ENCODE peak calls at places on chromosomes 6 and 20, in four cellular contexts. G is Peyer's patch, S is upper lobe of left lung, N is transverse colon. Q is an unnamed sample.

GRCh38 chr20:15039088-15039762 is 701.8 kb upstream of the FLRT3 start:
- DNase-seq in N (no peak), G (no peak), S (peak; percentile 60), Q (no peak)

GRCh38 chr20:31987744-31988143 is 19.8 kb downstream of the XKR7 start:
- DNase-seq in N (no peak), G (no peak), S (no peak), Q (no peak)

GRCh38 chr6:4371207-4371921 is 236.0 kb upstream of the ECI2 start:
- DNase-seq in G (no peak), N (no peak), S (no peak), Q (peak; percentile 66)

GRCh38 chr6:75268121-75268987 is 16.2 kb downstream of the TMEM30A start:
- DNase-seq in N (no peak), S (no peak), G (no peak), Q (no peak)

GRCh38 chr20:1001116-1001515 is 995 bp downstream of the RSPO4 start:
- DNase-seq in N (no peak), G (no peak), S (no peak), Q (no peak)

GRCh38 chr6:26553264-26553738 is 15.1 kb downstream of the HMGN4 start:
- DNase-seq in S (peak; percentile 65), N (peak; percentile 79), G (peak; percentile 67), Q (peak; percentile 86)

GRCh38 chr20:3924304-3925112 is 35.3 kb downstream of the PANK2 start:
- DNase-seq in N (no peak), S (peak; percentile 62), G (no peak), Q (peak; percentile 61)

GRCh38 chr6:169833258-169833794 is 81.9 kb downstream of the ERMARD start:
- DNase-seq in G (no peak), N (no peak), S (no peak), Q (no peak)

GRCh38 chr6:63193324-63193723 is 17.9 kb upstream of the FKBP1C start:
- DNase-seq in S (no peak), N (no peak), G (no peak), Q (no peak)

GRCh38 chr20:2708665-2709064 is 16.1 kb downstream of the EBF4 start:
- DNase-seq in S (no peak), N (no peak), G (no peak), Q (no peak)

GRCh38 chr6:6386010-6386409 is 65.5 kb upstream of the F13A1 start:
- DNase-seq in N (no peak), G (no peak), S (peak; percentile 54), Q (no peak)

GRCh38 chr6:139776051-139776450 is 401.6 kb upstream of the CITED2 start:
- DNase-seq in N (no peak), S (no peak), G (no peak), Q (no peak)

GRCh38 chr20:15610700-15611277 is 962.5 kb downstream of the KIF16B start:
- DNase-seq in G (no peak), S (no peak), N (no peak), Q (no peak)

GRCh38 chr6:125307150-125307838 is 5.5 kb upstream of the HDDC2 start:
- DNase-seq in S (no peak), G (no peak), N (no peak), Q (peak; percentile 83)

GRCh38 chr20:14521436-14521835 is 184.0 kb upstream of the FLRT3 start:
- DNase-seq in N (no peak), G (no peak), S (no peak), Q (no peak)

GRCh38 chr6:26597821-26598220 is 1.1 kb downstream of the ABT1 start:
- DNase-seq in S (no peak), G (no peak), N (no peak), Q (no peak)

GRCh38 chr20:3901028-3901746 is 12.0 kb downstream of the PANK2 start:
- DNase-seq in G (no peak), N (no peak), S (no peak), Q (no peak)

GRCh38 chr20:33685328-33686007 is 717 bp downstream of the E2F1 start:
- DNase-seq in S (no peak), G (peak; percentile 82), N (peak; percentile 72), Q (peak; percentile 87)

GRCh38 chr20:33687370-33687915 is 1.3 kb upstream of the E2F1 start:
- DNase-seq in S (no peak), N (no peak), G (no peak), Q (peak; percentile 29)

GRCh38 chr20:33686984-33687366 is 790 bp upstream of the E2F1 start:
- DNase-seq in N (no peak), S (no peak), G (no peak), Q (no peak)

GRCh38 chr20:33684533-33685327 is 1.5 kb downstream of the E2F1 start:
- DNase-seq in N (no peak), S (no peak), G (no peak), Q (no peak)

DNA sequence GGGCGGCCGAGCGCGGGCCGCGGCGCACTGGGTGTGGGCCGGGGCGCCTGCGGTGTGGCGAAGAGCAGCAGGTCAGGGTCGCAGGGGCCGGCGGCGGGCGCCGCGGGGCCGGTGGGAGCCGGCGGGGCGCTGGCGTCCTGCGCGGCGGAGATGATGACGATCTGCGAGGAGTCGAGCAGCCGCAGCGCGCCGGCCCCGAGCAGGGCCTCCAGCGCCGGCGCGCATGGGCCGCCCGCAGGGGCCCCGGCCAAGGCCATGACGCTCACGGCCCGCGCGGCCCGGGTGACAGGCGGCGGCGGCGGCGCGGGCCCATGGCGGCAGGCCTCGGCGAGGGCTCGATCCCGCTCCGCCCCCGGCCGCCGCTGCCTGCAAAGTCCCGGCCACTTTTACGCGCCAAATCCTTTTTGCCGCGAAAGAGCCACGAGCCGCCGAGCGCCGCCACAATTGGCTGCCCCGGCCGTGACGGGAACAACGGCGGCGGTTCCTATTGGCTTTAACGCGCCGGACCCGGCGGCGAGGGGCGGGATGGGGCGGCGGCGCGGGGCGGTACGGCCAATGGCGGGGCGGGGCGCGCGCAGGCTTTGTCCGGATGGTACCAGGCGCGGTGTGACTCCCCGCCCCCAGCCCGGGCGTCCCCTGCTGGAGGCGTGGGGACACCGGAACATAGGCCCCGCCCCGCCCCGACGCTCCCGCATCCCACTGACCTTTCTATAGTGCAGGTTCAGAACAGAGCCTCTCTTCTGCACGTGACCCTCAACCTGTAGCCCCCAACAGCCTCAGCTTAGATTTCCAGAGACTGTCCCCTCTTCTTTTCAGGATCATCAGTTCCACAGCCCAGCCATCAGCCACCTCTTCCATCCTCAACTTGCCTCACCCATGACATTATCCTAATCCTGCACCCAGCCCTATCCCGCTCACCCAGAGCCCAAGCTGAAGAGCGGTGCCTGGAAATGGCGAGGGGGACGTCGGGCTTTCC is at the start of gene E2F1:
- DNase-seq in G (peak; percentile 98), S (peak; percentile 96), N (peak; percentile 97), Q (peak; percentile 97)
- TF ChIP-seq POLR2A in G (peak; percentile 18), S (peak; percentile 36), N (no peak), Q (no peak)

DNA sequence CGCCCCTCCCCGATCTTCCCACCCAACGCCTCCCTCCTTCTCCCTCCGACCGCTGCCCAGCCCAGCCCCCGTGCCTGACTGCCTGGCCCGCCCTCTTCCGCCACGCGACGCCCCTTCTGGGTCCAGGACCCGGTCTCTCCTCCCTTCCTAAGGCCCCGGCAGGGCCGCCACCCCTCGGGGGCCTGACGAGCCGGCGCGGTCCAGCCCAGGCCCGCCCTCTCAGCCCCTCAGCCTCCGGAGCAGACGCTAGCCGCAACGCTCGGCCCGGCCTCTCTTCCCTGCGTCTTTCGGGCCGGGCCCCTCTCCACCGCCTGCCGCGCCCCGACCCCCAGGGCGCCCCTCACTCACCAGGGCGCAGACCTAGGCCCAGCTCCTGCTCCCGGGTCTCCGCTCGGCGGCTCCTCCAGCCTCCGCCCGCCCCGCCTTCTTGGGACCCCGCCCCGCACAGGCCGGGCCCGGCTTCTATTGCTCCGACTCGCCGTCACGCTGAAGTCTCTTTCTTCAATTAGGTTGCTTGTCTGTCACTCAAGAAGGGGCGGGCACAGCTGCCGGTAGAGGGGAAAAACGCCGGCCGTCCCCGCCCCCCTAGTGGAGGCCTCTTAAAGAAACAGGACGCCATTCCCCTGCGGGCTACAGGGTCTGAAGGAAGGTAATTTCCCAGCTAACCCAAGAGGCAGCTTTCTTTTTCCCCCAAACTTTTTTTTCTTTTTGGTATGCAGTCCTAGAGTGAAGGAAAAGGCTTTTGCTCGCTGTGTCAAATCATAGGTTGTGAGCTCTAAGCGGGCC is at the start of gene ELMO2:
- DNase-seq in S (peak; percentile 99), N (peak; percentile 98), G (peak; percentile 96), Q (peak; percentile 94)
- TF ChIP-seq POLR2A in S (peak; percentile 84), N (peak; percentile 59), G (no peak), Q (no peak)

GRCh38 chr6:13710552-13711383 is 867 bp downstream of the RANBP9 start:
- DNase-seq in N (peak; percentile 66), S (peak; percentile 63), G (peak; percentile 77), Q (peak; percentile 57)
- TF ChIP-seq POLR2A in N (peak; percentile 42), S (peak; percentile 15), G (peak; percentile 24), Q (no peak)

GRCh38 chr20:62644802-62645496 is 2.6 kb downstream of the SLCO4A1 start:
- DNase-seq in S (no peak), G (peak; percentile 79), N (peak; percentile 81), Q (no peak)

GRCh38 chr20:62645613-62646012 is 3.3 kb downstream of the SLCO4A1 start:
- DNase-seq in N (no peak), G (no peak), S (no peak), Q (no peak)

GRCh38 chr20:62647521-62648317 is 5.4 kb downstream of the SLCO4A1 start:
- DNase-seq in S (no peak), G (no peak), N (no peak), Q (no peak)

GRCh38 chr20:62648318-62648995 is 6.2 kb downstream of the SLCO4A1 start:
- DNase-seq in S (no peak), G (no peak), N (no peak), Q (no peak)

DNA sequence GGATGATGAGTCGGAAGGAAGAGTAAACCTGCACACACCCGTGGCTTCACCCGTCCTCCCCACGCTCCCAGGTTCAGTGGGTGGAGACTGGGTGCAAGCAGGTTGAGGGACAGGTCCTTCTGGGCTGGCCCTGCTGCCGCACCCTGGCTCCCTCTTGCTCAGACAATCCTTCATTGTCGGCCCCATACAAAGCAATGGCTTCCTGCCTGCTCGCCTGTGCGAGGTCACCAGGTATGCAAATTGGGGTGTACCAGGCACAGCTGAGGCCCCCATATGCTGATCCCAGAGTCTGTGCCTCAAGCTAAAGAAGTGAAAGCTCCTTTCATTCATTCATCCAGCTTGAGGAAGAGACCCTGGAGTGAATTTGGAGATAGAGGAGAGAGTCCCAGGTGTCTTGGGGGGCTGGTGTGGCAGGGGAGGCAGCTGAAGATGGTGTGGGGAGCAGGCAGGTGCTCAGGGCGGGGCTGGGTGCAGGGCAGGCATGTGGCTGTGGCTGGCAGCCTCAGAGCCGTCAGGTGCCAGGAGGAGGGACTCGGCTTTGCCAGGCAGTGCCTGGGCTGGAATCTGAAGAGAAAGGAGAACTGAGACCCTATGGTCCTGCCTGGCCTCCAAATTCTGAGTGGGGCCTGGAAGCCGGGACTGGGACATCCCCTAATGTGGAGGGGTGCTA is 4.7 kb downstream of the SLCO4A1 start:
- DNase-seq in G (peak; percentile 83), S (no peak), N (peak; percentile 78), Q (no peak)
- TF ChIP-seq POLR2A in G (no peak), S (no peak), N (peak; percentile 40), Q (no peak)

Q was measured in erythroblast.